ENCODE peak calls at places on chromosomes 7 and 10, in ten cellular contexts. Q is CD8-positive, alpha-beta memory T cell; R is activated CD8-positive, alpha-beta T cell treated with anti-CD3 and anti-CD28 coated beads for 36 hours; N is glutamatergic neuron; V is stimulated activated CD4-positive, alpha-beta T cell treated with anti-CD3 and anti-CD28 coated beads, Interleukin-1b, Interleukin-23, amount 100 ng/mL, for 24 hours; G is right lobe of liver; B is right cardiac atrium; E is DMS53; W is neural progenitor cell; L is LNCaP clone FGC. K is an unnamed sample.

GRCh38 chr10:24723386-24723787 is 300 bp downstream of the ARHGAP21 start:
- DNase-seq in R (peak), N (no peak), Q (peak), E (peak), L (no peak), G (peak), V (no peak), W (peak), B (no peak), K (no peak)

GRCh38 chr10:11433657-11434056 is 177.8 kb downstream of the USP6NL start:
- DNase-seq in R (no peak), G (no peak), E (no peak), B (no peak), W (peak), N (no peak), Q (no peak), L (no peak), V (no peak), K (peak)

GRCh38 chr10:66788142-66788541 is 137.7 kb upstream of the LRRTM3 start:
- DNase-seq in V (no peak), E (no peak), R (no peak), Q (no peak), L (no peak), W (no peak), G (no peak), N (no peak), B (no peak), K (no peak)

GRCh38 chr7:92882760-92883159 is 46.4 kb upstream of the CDK6 start:
- DNase-seq in N (no peak), W (no peak), E (no peak), B (no peak), V (no peak), L (no peak), Q (no peak), R (no peak), G (no peak), K (no peak)

GRCh38 chr10:76089626-76090185 is 658.3 kb downstream of the LRMDA start:
- DNase-seq in N (no peak), G (no peak), W (no peak), R (no peak), V (no peak), L (no peak), B (no peak), E (no peak), Q (no peak), K (no peak)

GRCh38 chr7:137343483-137343841 is at the start of gene PTN:
- DNase-seq in N (peak), V (no peak), Q (no peak), G (peak), L (no peak), R (no peak), E (peak), B (peak), W (peak), K (peak)

GRCh38 chr10:77334501-77334900 is 303.1 kb downstream of the KCNMA1 start:
- DNase-seq in E (peak), G (no peak), L (peak), V (no peak), N (no peak), W (no peak), R (no peak), B (no peak), Q (no peak), K (no peak)

GRCh38 chr10:78700413-78700812 is 368.4 kb upstream of the ZMIZ1 start:
- DNase-seq in E (peak), G (no peak), V (no peak), Q (no peak), L (peak), N (no peak), W (no peak), R (no peak), B (peak), K (no peak)

GRCh38 chr10:88494537-88494936 is 88.6 kb downstream of the RNLS start:
- DNase-seq in V (no peak), R (no peak), N (no peak), G (no peak), E (no peak), Q (no peak), L (no peak), B (no peak), W (no peak), K (no peak)

GRCh38 chr10:86286591-86287421 is 79.8 kb downstream of the GRID1 start:
- DNase-seq in R (no peak), E (no peak), W (no peak), B (no peak), N (peak), G (no peak), L (no peak), V (no peak), Q (no peak), K (no peak)

GRCh38 chr10:93711891-93712290 is 9.5 kb upstream of the FRA10AC1 start:
- DNase-seq in L (no peak), Q (no peak), G (no peak), R (no peak), B (no peak), E (no peak), W (no peak), N (no peak), V (no peak), K (no peak)

GRCh38 chr7:43058271-43059066 is 54.0 kb upstream of the HECW1 start:
- DNase-seq in N (no peak), G (no peak), E (peak), B (no peak), W (no peak), L (no peak), R (no peak), Q (no peak), V (no peak), K (no peak)

GRCh38 chr7:15720849-15721471 is 34.5 kb upstream of the MEOX2 start:
- DNase-seq in B (peak), Q (no peak), W (peak), G (no peak), L (peak), E (peak), V (no peak), N (peak), R (peak), K (peak)

GRCh38 chr7:22675917-22676343 is 51.1 kb upstream of the IL6 start:
- DNase-seq in Q (peak), N (no peak), B (no peak), L (no peak), V (no peak), E (peak), G (no peak), W (no peak), R (peak), K (no peak)

GRCh38 chr10:3757250-3757637 is 27.8 kb downstream of the KLF6 start:
- DNase-seq in L (no peak), W (no peak), R (peak), V (no peak), N (no peak), G (no peak), B (no peak), Q (no peak), E (no peak), K (no peak)

GRCh38 chr7:133698127-133698526 is 429.0 kb upstream of the LRGUK start:
- DNase-seq in E (no peak), N (no peak), Q (no peak), G (no peak), R (no peak), B (no peak), L (no peak), W (no peak), V (no peak), K (no peak)

GRCh38 chr7:84953294-84953693 is 233.6 kb downstream of the SEMA3D start:
- DNase-seq in E (no peak), W (peak), V (no peak), G (no peak), Q (no peak), B (no peak), N (no peak), R (no peak), L (no peak), K (no peak)

GRCh38 chr7:51040777-51041176 is 258.1 kb upstream of the GRB10 start:
- DNase-seq in G (no peak), E (no peak), V (no peak), W (no peak), L (no peak), Q (no peak), R (no peak), N (no peak), B (no peak), K (no peak)

GRCh38 chr10:122196218-122196617 is 74.9 kb upstream of the BTBD16 start:
- DNase-seq in L (no peak), W (no peak), N (no peak), E (no peak), B (no peak), Q (no peak), G (no peak), R (no peak), V (no peak), K (no peak)

GRCh38 chr7:32092346-32092745 is 22.1 kb upstream of the PDE1C start:
- DNase-seq in L (no peak), W (no peak), N (no peak), R (no peak), E (no peak), V (no peak), B (no peak), Q (no peak), G (no peak), K (no peak)

GRCh38 chr10:27719052-27719451 is 26.6 kb downstream of the MKX start:
- DNase-seq in R (no peak), E (no peak), L (no peak), N (no peak), G (no peak), V (no peak), W (no peak), Q (no peak), B (no peak), K (no peak)

GRCh38 chr7:84200859-84201258 is 6.3 kb upstream of the SEMA3A start:
- DNase-seq in N (no peak), G (no peak), L (no peak), W (peak), R (no peak), V (no peak), B (no peak), E (peak), Q (no peak), K (no peak)

GRCh38 chr7:128037880-128038619 is 6.8 kb upstream of the LRRC4 start:
- DNase-seq in B (no peak), Q (no peak), L (no peak), R (no peak), V (no peak), G (no peak), N (no peak), W (no peak), E (no peak), K (no peak)

GRCh38 chr7:101678713-101679112 is 49.6 kb upstream of the MYL10 start:
- DNase-seq in R (no peak), G (no peak), N (no peak), E (no peak), B (peak), W (no peak), L (no peak), V (no peak), Q (no peak), K (no peak)

GRCh38 chr10:43121444-43121843 is 16.8 kb upstream of the CSGALNACT2 start:
- DNase-seq in N (no peak), Q (peak), R (peak), B (peak), L (no peak), V (no peak), W (no peak), E (no peak), G (no peak), K (no peak)

GRCh38 chr7:156932006-156932405 is 17.5 kb upstream of the NOM1 start:
- DNase-seq in G (no peak), Q (no peak), B (no peak), E (peak), R (no peak), N (no peak), W (no peak), V (no peak), L (peak), K (peak)

GRCh38 chr7:123682690-123683089 is 27.0 kb downstream of the LMOD2 start:
- DNase-seq in G (no peak), E (peak), W (peak), N (no peak), L (peak), B (no peak), Q (no peak), V (no peak), R (peak), K (no peak)

GRCh38 chr7:107691713-107692112 is 31.1 kb downstream of the SLC26A4 start:
- DNase-seq in N (peak), Q (no peak), W (no peak), G (no peak), R (no peak), L (no peak), B (no peak), V (no peak), E (no peak), K (no peak)

GRCh38 chr10:89342219-89342966 is 14.6 kb downstream of the IFIT3 start:
- DNase-seq in Q (no peak), W (no peak), B (peak), N (no peak), L (peak), R (no peak), V (no peak), G (peak), E (no peak), K (no peak)

K was measured in WERI-Rb-1.